ENCODE peak calls at places on chromosomes 4 and X, in four cellular contexts. J is psoas muscle, V is H7, P is colonic mucosa. A is an unnamed sample. For H3K36me3, the result is how much of the 10 kb centered on the place peaks cover.

GRCh38 chr4:182502074-182502473 is 258.9 kb downstream of the TENM3 start:
- DNase-seq in J (no peak), V (no peak), P (no peak), A (no peak)

GRCh38 chrX:1778817-1779216 is 164.0 kb downstream of the ASMT start:
- DNase-seq in J (no peak), V (no peak), P (no peak), A (no peak)

GRCh38 chr4:105208556-105208955 is 61.9 kb downstream of the TET2 start:
- DNase-seq in J (no peak), V (no peak), P (no peak), A (no peak)

GRCh38 chrX:125810856-125811255 is 355.2 kb downstream of the DCAF12L2 start:
- DNase-seq in J (no peak), V (no peak), P (no peak), A (no peak)

GRCh38 chr4:62791386-62791785 is 1591.3 kb downstream of the ADGRL3 start:
- DNase-seq in J (no peak), V (no peak), P (no peak), A (no peak)

GRCh38 chr4:74365761-74366160 is 816 bp downstream of the EREG start:
- DNase-seq in J (no peak), V (peak), P (peak), A (no peak)

GRCh38 chr4:107863850-107864371 is 39.2 kb downstream of the SGMS2 start:
- DNase-seq in J (peak), V (no peak), P (peak), A (no peak)

GRCh38 chrX:627995-628394 is 2.6 kb upstream of the SHOX start:
- DNase-seq in J (no peak), V (no peak), P (no peak), A (no peak)

GRCh38 chrX:107448625-107449468 is 605 bp upstream of the FRMPD3 start:
- DNase-seq in J (no peak), V (peak), P (no peak), A (no peak)

GRCh38 chrX:12065251-12065650 is 73.0 kb upstream of the FRMPD4 start:
- DNase-seq in J (no peak), V (peak), P (no peak), A (no peak)

GRCh38 chrX:81336455-81337144 is 134.7 kb downstream of the SH3BGRL start:
- DNase-seq in J (no peak), V (no peak), P (no peak), A (no peak)

GRCh38 chrX:134990475-134991473 is at the start of gene SMIM10:
- DNase-seq in J (peak), V (peak), P (peak), A (no peak)

GRCh38 chrX:40651620-40652223 is 4.4 kb upstream of the CXorf38 start:
- DNase-seq in J (peak), V (peak), P (peak), A (peak)

GRCh38 chr4:168028568-168028967 is 63.8 kb upstream of the ANXA10 start:
- DNase-seq in J (no peak), V (no peak), P (no peak), A (no peak)

GRCh38 chrX:153635788-153636668 is 11.0 kb upstream of the DUSP9 start:
- DNase-seq in J (no peak), V (peak), P (no peak), A (no peak)

GRCh38 chrX:129759576-129760061 is 20.1 kb upstream of the SASH3 start:
- DNase-seq in J (peak), V (no peak), P (no peak), A (peak)

GRCh38 chr4:38565271-38566199 is 98.5 kb upstream of the KLF3 start:
- DNase-seq in J (no peak), V (no peak), P (peak), A (no peak)

GRCh38 chrX:15343075-15343476 is 7.8 kb upstream of the PIGA start:
- DNase-seq in J (no peak), V (no peak), P (no peak), A (no peak)

GRCh38 chrX:63739885-63740284 is 45.1 kb downstream of the ARHGEF9 start:
- DNase-seq in J (no peak), V (no peak), P (no peak), A (no peak)

GRCh38 chrX:9122504-9123245 is 88.7 kb upstream of the FAM9B start:
- DNase-seq in J (no peak), V (no peak), P (no peak), A (no peak)

GRCh38 chr4:1956631-1957030 is 52.1 kb downstream of the NELFA start:
- DNase-seq in J (no peak), V (no peak), P (no peak), A (no peak)
- H3K36me3 ChIP-seq in J (under half), V (under half), P (under half), A (under half)

GRCh38 chrX:110287605-110288004 is 30.3 kb downstream of the AMMECR1 start:
- DNase-seq in J (no peak), V (no peak), P (no peak), A (no peak)
- H3K36me3 ChIP-seq in J (under half), V (under half), P (under half), A (under half)

GRCh38 chrX:65528705-65529340 is 5.8 kb downstream of the LAS1L start:
- DNase-seq in J (peak), V (peak), P (peak), A (peak)

GRCh38 chrX:65522739-65523372 is 11.7 kb downstream of the LAS1L start:
- DNase-seq in J (no peak), V (no peak), P (no peak), A (no peak)

GRCh38 chrX:65528293-65528692 is 6.3 kb downstream of the LAS1L start:
- DNase-seq in J (no peak), V (no peak), P (no peak), A (no peak)

GRCh38 chrX:65524139-65524538 is 10.4 kb downstream of the LAS1L start:
- DNase-seq in J (no peak), V (no peak), P (no peak), A (no peak)
- H3K36me3 ChIP-seq in J (under half), V (under half), P (under half), A (under half)

DNA sequence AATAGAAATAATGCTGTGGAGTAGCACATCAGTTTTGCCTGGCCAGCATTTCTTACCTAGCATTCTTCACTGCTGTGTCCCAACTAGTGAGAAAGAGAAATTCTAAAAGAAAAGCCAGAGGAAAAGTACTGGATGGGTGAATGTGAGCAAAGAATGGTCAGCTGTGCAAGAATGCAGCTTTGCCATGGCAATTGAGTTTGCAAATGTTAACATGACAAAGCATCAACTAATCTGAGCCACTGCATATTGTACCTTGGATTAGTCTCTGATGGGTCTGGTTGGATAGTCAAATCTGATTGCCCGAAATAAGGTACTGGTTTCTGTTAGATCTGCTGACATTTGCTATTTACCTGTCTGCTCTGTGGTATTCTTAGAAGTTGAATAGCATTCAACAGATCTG is 38.7 kb downstream of the ADD1 start:
- DNase-seq in J (no peak), V (no peak), P (no peak), A (no peak)
- H3K36me3 ChIP-seq in J (under half), V (under half), P (under half), A (under half)

GRCh38 chrX:45758319-45758718 is 557.6 kb upstream of the DIPK2B start:
- DNase-seq in J (no peak), V (no peak), P (no peak), A (no peak)
- H3K36me3 ChIP-seq in J (under half), V (under half), P (under half), A (under half)

DNA sequence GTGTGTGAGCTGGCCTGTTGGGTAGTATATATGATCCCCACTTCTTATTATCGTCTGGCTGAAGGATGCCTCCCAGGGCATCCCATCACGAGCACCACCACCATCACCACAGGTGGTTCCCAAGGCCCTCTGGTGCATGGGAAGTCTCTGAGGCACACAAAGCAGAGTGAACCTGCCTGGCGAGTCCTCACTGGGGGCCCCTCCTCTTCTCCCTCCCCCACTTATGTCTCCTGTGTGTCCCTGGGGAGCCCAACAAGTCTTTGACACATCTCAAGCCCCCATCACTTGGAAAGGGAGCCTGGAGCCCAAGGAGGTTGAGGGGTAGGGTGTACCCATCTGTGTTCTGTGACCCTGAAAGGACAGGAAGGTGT is 45.5 kb upstream of the NKX1-1 start:
- DNase-seq in J (no peak), V (peak), P (no peak), A (no peak)
- H3K36me3 ChIP-seq in J (under half), V (under half), P (under half), A (under half)